ENCODE peak calls at places on chromosomes 3 and 15, in five cellular contexts. K is CD8-positive, alpha-beta T cell; A is PC-9; N is foreskin fibroblast; U is breast epithelium. B is an unnamed sample.
A peak's percentile ranks its signal among the peaks of the same experiment; 100 is the strongest.

GRCh38 chr3:65713016-65713415 is 325.7 kb downstream of the MAGI1 start:
- DNase-seq in K (no peak), A (no peak), N (peak; percentile 92), U (no peak), B (no peak)

GRCh38 chr3:87084868-87085267 is 93.9 kb upstream of the VGLL3 start:
- DNase-seq in K (no peak), A (no peak), N (no peak), U (no peak), B (no peak)

GRCh38 chr3:87209115-87209514 is 18.0 kb upstream of the CHMP2B start:
- DNase-seq in K (no peak), A (no peak), N (no peak), U (no peak), B (no peak)

GRCh38 chr15:74780983-74781672 is 752 bp upstream of the CSK start:
- DNase-seq in K (peak; percentile 69), A (no peak), N (peak; percentile 72), U (no peak), B (no peak)

GRCh38 chr3:158148218-158148617 is 38.3 kb downstream of the RSRC1 start:
- DNase-seq in K (no peak), A (no peak), N (no peak), U (no peak), B (no peak)

GRCh38 chr3:102089904-102090492 is 240.7 kb downstream of the NFKBIZ start:
- DNase-seq in K (no peak), A (no peak), N (peak; percentile 85), U (no peak), B (no peak)

GRCh38 chr3:78857494-78858111 is 910.2 kb downstream of the ROBO1 start:
- DNase-seq in K (no peak), A (no peak), N (no peak), U (no peak), B (no peak)

GRCh38 chr15:70530503-70530902 is 232.9 kb downstream of the UACA start:
- DNase-seq in K (no peak), A (no peak), N (no peak), U (no peak), B (no peak)

GRCh38 chr3:13021934-13022265 is 51.3 kb downstream of the IQSEC1 start:
- DNase-seq in K (no peak), A (no peak), N (no peak), U (no peak), B (no peak)

GRCh38 chr15:64877435-64877834 is 34.3 kb upstream of the ANKDD1A start:
- DNase-seq in K (no peak), A (no peak), N (peak; percentile 48), U (no peak), B (no peak)

GRCh38 chr3:190446492-190447301 is 3.0 kb downstream of the TMEM207 start:
- DNase-seq in K (no peak), A (peak; percentile 52), N (no peak), U (no peak), B (no peak)

GRCh38 chr15:59158701-59159034 is 48.0 kb upstream of the LDHAL6B start:
- DNase-seq in K (no peak), A (no peak), N (no peak), U (no peak), B (no peak)

GRCh38 chr3:99315896-99316295 is 322.5 kb upstream of the COL8A1 start:
- DNase-seq in K (no peak), A (no peak), N (peak; percentile 40), U (no peak), B (no peak)

GRCh38 chr3:33025648-33026178 is 71.2 kb downstream of the GLB1 start:
- DNase-seq in K (no peak), A (no peak), N (no peak), U (no peak), B (no peak)

GRCh38 chr3:40398346-40398745 is 11.4 kb downstream of the ENTPD3 start:
- DNase-seq in K (no peak), A (peak; percentile 73), N (peak; percentile 28), U (no peak), B (no peak)

GRCh38 chr3:10993729-10994065 is 1.1 kb downstream of the SLC6A1 start:
- DNase-seq in K (no peak), A (no peak), N (no peak), U (no peak), B (no peak)

GRCh38 chr3:148227534-148227933 is 470.2 kb upstream of the AGTR1 start:
- DNase-seq in K (no peak), A (no peak), N (peak; percentile 26), U (no peak), B (no peak)

GRCh38 chr15:42215854-42216829 is 8.0 kb upstream of the VPS39 start:
- DNase-seq in K (no peak), A (no peak), N (no peak), U (no peak), B (no peak)

GRCh38 chr3:70916375-70917055 is 604.1 kb upstream of the MDFIC2 start:
- DNase-seq in K (no peak), A (no peak), N (peak; percentile 6), U (no peak), B (no peak)

GRCh38 chr3:53749428-53749827 is 96.8 kb downstream of the CHDH start:
- DNase-seq in K (no peak), A (no peak), N (no peak), U (no peak), B (no peak)

GRCh38 chr15:98281130-98281529 is 320.6 kb downstream of the ARRDC4 start:
- DNase-seq in K (no peak), A (no peak), N (no peak), U (no peak), B (no peak)

GRCh38 chr15:65423977-65424679 is 1.4 kb upstream of the IGDCC4 start:
- DNase-seq in K (no peak), A (no peak), N (peak; percentile 66), U (no peak), B (no peak)

GRCh38 chr3:24965706-24966105 is 462.4 kb upstream of the RARB start:
- DNase-seq in K (no peak), A (no peak), N (no peak), U (no peak), B (no peak)

GRCh38 chr3:149314807-149315578 is 18.4 kb downstream of the TM4SF18 start:
- DNase-seq in K (no peak), A (peak; percentile 70), N (peak; percentile 65), U (no peak), B (no peak)

GRCh38 chr3:48285675-48286074 is 44.8 kb downstream of the ZNF589 start:
- DNase-seq in K (no peak), A (no peak), N (no peak), U (no peak), B (no peak)

GRCh38 chr15:29968099-29968892 is 114.5 kb upstream of the GOLGA8J start:
- DNase-seq in K (no peak), A (no peak), N (peak; percentile 40), U (no peak), B (no peak)

GRCh38 chr3:187678869-187679268 is 8.7 kb upstream of the SST start:
- DNase-seq in K (no peak), A (no peak), N (peak; percentile 86), U (no peak), B (no peak)

GRCh38 chr3:125032100-125032643 is 23.6 kb downstream of the HEG1 start:
- DNase-seq in K (no peak), A (no peak), N (peak; percentile 29), U (no peak), B (no peak)
- TF ChIP-seq CTCF in K (no peak), A (no peak), N (no peak), U (no peak), B (no peak)

DNA sequence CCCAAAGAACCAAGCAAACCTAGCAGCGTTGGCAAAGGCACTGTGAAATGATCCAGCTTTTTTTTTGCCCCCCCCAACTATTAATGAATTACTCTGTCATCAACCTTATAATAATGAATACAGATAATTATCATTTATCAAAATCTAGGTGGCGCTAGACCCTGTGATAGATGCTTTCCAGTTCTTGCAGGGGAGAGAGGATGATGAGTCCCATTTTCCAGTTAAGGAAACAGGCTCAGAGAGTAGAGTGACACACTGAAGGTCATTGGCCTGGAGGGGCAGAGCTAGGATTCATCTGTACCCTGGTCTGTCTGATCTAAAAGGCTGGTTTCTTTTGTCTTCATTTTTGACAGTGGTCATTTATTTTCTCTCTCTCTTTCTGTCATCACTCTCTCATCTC is 5.0 kb downstream of the ACOX2 start:
- DNase-seq in K (no peak), A (no peak), N (peak; percentile 21), U (no peak), B (peak; percentile 22)
- TF ChIP-seq CTCF in K (no peak), A (no peak), N (no peak), U (no peak), B (no peak)

GRCh38 chr15:32029862-32030781 is at the start of gene CHRNA7:
- DNase-seq in K (no peak), A (no peak), N (peak; percentile 16), U (no peak), B (peak; percentile 52)
- TF ChIP-seq CTCF in K (no peak), A (no peak), N (no peak), U (no peak), B (no peak)

DNA sequence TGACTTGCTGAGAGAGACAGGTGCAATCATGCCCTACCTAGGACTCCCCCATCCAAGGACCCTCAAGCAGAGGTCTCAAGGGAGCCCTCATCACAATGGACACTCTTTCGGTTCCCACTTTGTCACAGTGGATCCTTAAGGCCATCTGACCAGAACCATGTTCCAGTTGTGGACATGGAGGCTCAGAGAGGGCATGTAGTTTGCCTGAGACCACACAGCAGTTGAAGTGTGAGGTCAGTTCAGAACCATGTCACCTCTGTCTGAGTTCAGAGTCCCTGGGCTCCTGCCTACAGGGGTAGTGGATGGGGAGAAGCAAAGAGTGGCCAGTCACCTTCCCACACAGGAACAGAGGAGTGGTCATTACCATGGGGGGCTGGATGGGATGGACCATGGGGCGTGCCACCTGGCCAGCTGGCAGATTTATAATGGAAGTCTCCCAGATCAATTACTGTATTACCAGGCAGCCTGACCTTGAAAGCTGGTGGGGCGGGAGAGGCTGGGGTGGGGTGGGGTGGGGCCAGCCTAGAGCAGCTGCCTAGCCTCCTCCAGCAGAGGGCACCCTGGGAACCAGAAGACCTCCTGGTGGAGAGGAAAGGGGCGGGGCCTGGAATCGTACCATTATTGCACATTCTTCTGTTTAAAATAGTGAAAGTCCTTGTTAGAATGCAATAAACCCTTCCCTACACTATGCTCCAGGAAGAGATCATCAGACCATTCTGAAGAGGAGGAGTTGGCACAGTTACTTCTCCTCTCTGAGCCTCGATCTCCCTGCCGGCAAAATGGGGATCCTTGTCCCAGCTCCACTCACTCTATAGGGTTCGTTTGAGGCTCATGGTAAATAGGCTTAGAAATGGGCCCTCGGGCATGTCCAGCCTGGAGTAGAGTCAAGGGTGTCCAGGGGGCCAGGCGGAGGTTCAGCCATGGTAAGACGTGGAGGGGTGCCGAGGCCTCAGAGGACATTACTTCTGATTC is 26.9 kb upstream of the LINGO1 start:
- DNase-seq in K (no peak), A (no peak), N (peak; percentile 46), U (no peak), B (peak; percentile 75)
- TF ChIP-seq CTCF in K (no peak), A (peak; percentile 50), N (peak; percentile 27), U (no peak), B (peak; percentile 34)

GRCh38 chr3:114775395-114775794 is 371.7 kb downstream of the ZBTB20 start:
- DNase-seq in K (no peak), A (no peak), N (peak; percentile 33), U (no peak), B (no peak)

GRCh38 chr3:114770874-114771273 is 376.2 kb downstream of the ZBTB20 start:
- DNase-seq in K (no peak), A (no peak), N (peak; percentile 73), U (no peak), B (no peak)
- TF ChIP-seq CTCF in K (no peak), A (no peak), N (no peak), U (no peak), B (no peak)

B was measured in GM10248.